ENCODE peak calls at places on chromosome 6, in seven cellular contexts. V is breast epithelium, F is Peyer's patch, K is ovary, R is HCT116, Z is heart right ventricle, L is GM23338. S is an unnamed sample.

GRCh38 chr6:130766239-130767144 is 60.7 kb upstream of the SMLR1 start:
- DNase-seq in R (no peak), K (no peak), L (no peak), F (no peak), Z (no peak), V (no peak), S (no peak)

GRCh38 chr6:17042422-17043147 is 59.3 kb upstream of the STMND1 start:
- DNase-seq in Z (peak; percentile 17), R (peak; percentile 34), F (no peak), V (no peak), K (no peak), L (peak; percentile 85), S (peak; percentile 71)

GRCh38 chr6:20826378-20826777 is 292.1 kb downstream of the CDKAL1 start:
- DNase-seq in F (no peak), K (no peak), L (no peak), Z (no peak), V (no peak), R (no peak), S (no peak)

GRCh38 chr6:16803294-16804006 is 42.2 kb upstream of the ATXN1 start:
- DNase-seq in R (no peak), L (peak; percentile 92), Z (peak; percentile 69), V (no peak), F (no peak), K (peak; percentile 46), S (no peak)

GRCh38 chr6:9875605-9876353 is 539.1 kb downstream of the TFAP2A start:
- DNase-seq in V (no peak), F (no peak), L (no peak), Z (no peak), K (no peak), R (no peak), S (no peak)

GRCh38 chr6:36120979-36121706 is 9.2 kb upstream of the MAPK13 start:
- DNase-seq in K (no peak), Z (no peak), L (peak; percentile 34), V (peak; percentile 80), F (peak; percentile 75), R (no peak), S (peak; percentile 89)

GRCh38 chr6:170082531-170083187 is 208.2 kb downstream of the DLL1 start:
- DNase-seq in L (no peak), V (no peak), Z (peak; percentile 2), K (no peak), F (no peak), R (no peak), S (peak; percentile 19)

GRCh38 chr6:42451146-42451594 is 556 bp downstream of the TRERF1 start:
- DNase-seq in Z (no peak), V (no peak), K (no peak), L (no peak), R (no peak), F (peak; percentile 20), S (no peak)

GRCh38 chr6:107670792-107671199 is 153.3 kb downstream of the SCML4 start:
- DNase-seq in R (no peak), Z (peak; percentile 84), V (no peak), F (peak; percentile 85), K (no peak), L (peak; percentile 60), S (no peak)

GRCh38 chr6:80197474-80197873 is 91.0 kb downstream of the BCKDHB start:
- DNase-seq in Z (peak; percentile 26), L (no peak), K (no peak), F (no peak), R (no peak), V (no peak), S (no peak)

GRCh38 chr6:119661628-119662027 is 312.1 kb upstream of the MAN1A1 start:
- DNase-seq in R (no peak), F (no peak), Z (no peak), K (no peak), V (no peak), L (no peak), S (no peak)

GRCh38 chr6:116535109-116535508 is 10.4 kb downstream of the TRAPPC3L start:
- DNase-seq in Z (no peak), V (no peak), F (no peak), L (no peak), R (no peak), K (no peak), S (no peak)

GRCh38 chr6:116536216-116536621 is 9.3 kb downstream of the TRAPPC3L start:
- DNase-seq in Z (peak; percentile 34), V (no peak), F (no peak), K (no peak), L (peak; percentile 90), R (peak; percentile 64), S (no peak)

GRCh38 chr6:116531675-116532570 is 13.6 kb downstream of the TRAPPC3L start:
- DNase-seq in L (peak; percentile 88), V (no peak), F (peak; percentile 66), Z (peak; percentile 70), K (peak; percentile 36), R (peak; percentile 60), S (peak; percentile 45)

GRCh38 chr6:116530436-116530835 is 15.0 kb downstream of the TRAPPC3L start:
- DNase-seq in K (no peak), V (no peak), L (no peak), F (no peak), Z (no peak), R (no peak), S (no peak)

GRCh38 chr6:116533233-116533957 is 12.1 kb downstream of the TRAPPC3L start:
- DNase-seq in R (no peak), L (peak; percentile 53), F (no peak), Z (no peak), K (no peak), V (no peak), S (no peak)
- TF ChIP-seq CTCF in R (no peak), L (peak; percentile 65), F (no peak), Z (no peak), K (no peak), V (no peak), S (no peak)

GRCh38 chr6:33317668-33318425 is at the start of gene ZBTB22:
- DNase-seq in Z (peak; percentile 99), F (peak; percentile 100), K (peak; percentile 99), R (peak; percentile 98), L (peak; percentile 100), V (peak; percentile 99), S (peak; percentile 98)
- H3K4me1 ChIP-seq in Z (peaks cover 70% of the 10 kb centered on the region), F (peaks cover 4% of the 10 kb centered on the region), K (peaks cover 14% of the 10 kb centered on the region), R (peaks cover 36% of the 10 kb centered on the region), L (peaks cover 39% of the 10 kb centered on the region), V (no peaks in the 10 kb centered on the region), S (peaks cover 69% of the 10 kb centered on the region)

GRCh38 chr6:54010340-54011276 is 100.6 kb upstream of the MLIP start:
- DNase-seq in K (no peak), R (no peak), F (no peak), L (no peak), V (no peak), Z (no peak), S (no peak)
- H3K4me3 ChIP-seq in K (no peak overlapping the region), R (no peak overlapping the region), F (no peak overlapping the region), L (no peak overlapping the region), V (no peak overlapping the region), Z (no peak overlapping the region), S (no peak overlapping the region)

DNA sequence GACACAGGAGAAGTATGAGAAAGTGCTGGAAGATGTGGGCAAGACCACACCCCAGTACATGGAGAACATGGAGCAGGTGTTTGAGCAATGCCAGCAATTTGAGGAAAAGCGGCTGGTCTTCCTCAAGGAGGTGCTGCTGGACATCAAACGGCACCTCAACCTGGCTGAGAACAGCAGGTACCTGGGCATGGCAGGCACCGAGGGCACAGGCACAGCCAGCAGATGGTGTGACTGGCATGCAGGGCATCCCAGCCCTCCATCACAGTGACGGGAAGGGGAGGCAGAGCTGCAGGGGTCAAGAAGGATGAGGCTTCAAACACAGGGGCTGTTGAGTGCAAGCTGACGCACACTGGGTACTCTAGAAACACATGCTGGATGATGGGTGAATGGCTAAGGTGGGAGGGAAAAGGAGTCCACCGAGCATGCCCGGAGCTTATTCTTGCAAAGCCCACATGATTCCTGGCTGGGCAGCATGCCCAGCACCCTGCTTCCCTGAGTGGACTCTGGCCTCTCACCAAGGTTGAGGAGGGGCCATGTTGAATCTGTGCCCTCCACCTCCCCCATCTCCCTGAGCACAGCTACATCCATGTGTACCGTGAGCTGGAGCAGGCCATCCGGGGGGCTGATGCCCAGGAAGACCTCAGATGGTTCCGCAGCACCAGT is 26.3 kb downstream of the SPDEF start:
- DNase-seq in L (no peak), R (no peak), F (no peak), V (no peak), Z (peak; percentile 37), K (no peak), S (peak; percentile 34)
- TF ChIP-seq CTCF in L (peak; percentile 42), R (peak; percentile 4), F (no peak), V (peak; percentile 41), Z (no peak), K (no peak), S (peak; percentile 22)

GRCh38 chr6:13139119-13139518 is 189.2 kb downstream of the TBC1D7 start:
- DNase-seq in F (no peak), Z (no peak), R (no peak), V (no peak), K (no peak), L (no peak), S (no peak)

GRCh38 chr6:13142611-13143010 is 185.7 kb downstream of the TBC1D7 start:
- DNase-seq in V (no peak), L (no peak), K (no peak), R (no peak), Z (no peak), F (no peak), S (no peak)

GRCh38 chr6:13141392-13141791 is 186.9 kb downstream of the TBC1D7 start:
- DNase-seq in K (no peak), R (no peak), V (no peak), F (no peak), L (no peak), Z (no peak), S (no peak)

GRCh38 chr6:13146429-13146828 is 181.9 kb downstream of the TBC1D7 start:
- DNase-seq in Z (no peak), V (no peak), L (no peak), R (no peak), K (no peak), F (no peak), S (no peak)

GRCh38 chr6:13140972-13141371 is 187.4 kb downstream of the TBC1D7 start:
- DNase-seq in R (no peak), K (no peak), F (no peak), Z (no peak), L (no peak), V (no peak), S (no peak)
- H3K4me1 ChIP-seq in R (no peaks in the 10 kb centered on the region), K (no peaks in the 10 kb centered on the region), F (no peaks in the 10 kb centered on the region), Z (peaks cover 13% of the 10 kb centered on the region), L (peaks cover 21% of the 10 kb centered on the region), V (no peaks in the 10 kb centered on the region), S (no peaks in the 10 kb centered on the region)

GRCh38 chr6:44733868-44734267 is 346.4 kb downstream of the CDC5L start:
- DNase-seq in R (no peak), V (no peak), Z (peak; percentile 77), L (no peak), K (no peak), F (no peak), S (no peak)
- H3K4me3 ChIP-seq in R (no peak overlapping the region), V (no peak overlapping the region), Z (no peak overlapping the region), L (no peak overlapping the region), K (no peak overlapping the region), F (no peak overlapping the region), S (no peak overlapping the region)

GRCh38 chr6:47009583-47009982 is 32.5 kb downstream of the ADGRF1 start:
- DNase-seq in F (no peak), Z (no peak), V (no peak), L (peak; percentile 23), R (no peak), K (no peak), S (no peak)
- TF ChIP-seq CTCF in F (no peak), Z (no peak), V (no peak), L (peak; percentile 66), R (no peak), K (no peak), S (no peak)

S was measured in upper lobe of left lung.